ENCODE peak calls at places on chromosome 9, in seven cellular contexts. V is GM12891; G is activated T-helper 1 cell treated with anti-CD3 and anti-CD28 coated beads, Interleukin-12 subunit alpha, Interleukin-12 subunit beta, Interleukin-2, Interleukin-4 antibody, amounts not matched to agents 30 ng/mL and 10 ng/mL and 1 ng/mL, durations not matched to agents 14 hours and 24 hours and 36 hours; A is BE2C; Q is fibroblast of gingiva; K is NCI-H1436; X is OCI-M1. F is an unnamed sample.

GRCh38 chr9:98132158-98132557 is 13.1 kb upstream of the TRIM14 start:
- DNase-seq in A (no peak), G (no peak), X (no peak), Q (no peak), K (no peak), V (no peak), F (no peak)

GRCh38 chr9:92328225-92328624 is 2.5 kb downstream of the CENPP start:
- DNase-seq in Q (peak; percentile 69), V (no peak), G (no peak), X (peak; percentile 46), A (peak; percentile 32), K (peak; percentile 43), F (no peak)

GRCh38 chr9:112180387-112180881 is 5.3 kb upstream of the SUSD1 start:
- DNase-seq in X (peak; percentile 94), Q (no peak), G (peak; percentile 62), V (no peak), K (no peak), A (no peak), F (no peak)

GRCh38 chr9:70053864-70054263 is 10.2 kb downstream of the MAMDC2 start:
- DNase-seq in G (no peak), K (no peak), Q (peak; percentile 35), A (no peak), V (no peak), X (peak; percentile 4), F (no peak)

GRCh38 chr9:136624184-136624951 is 38.3 kb upstream of the EGFL7 start:
- DNase-seq in X (no peak), A (no peak), V (no peak), G (no peak), K (no peak), Q (no peak), F (no peak)

GRCh38 chr9:97848582-97849237 is 4.3 kb upstream of the FOXE1 start:
- DNase-seq in A (no peak), X (no peak), G (no peak), K (no peak), Q (no peak), V (no peak), F (no peak)

GRCh38 chr9:77764894-77765780 is 117.0 kb upstream of the GNA14 start:
- DNase-seq in X (peak; percentile 47), A (peak; percentile 19), K (no peak), G (no peak), V (no peak), Q (peak; percentile 70), F (no peak)

GRCh38 chr9:41229408-41230401 is 40.6 kb upstream of the ZNG1F start:
- DNase-seq in V (no peak), A (peak; percentile 14), Q (peak; percentile 52), K (no peak), G (no peak), X (no peak), F (no peak)

GRCh38 chr9:34744295-34745221 is 34.6 kb upstream of the CCL21 start:
- DNase-seq in K (no peak), V (no peak), G (no peak), X (no peak), A (no peak), Q (no peak), F (no peak)

GRCh38 chr9:126676685-126677143 is 63.0 kb downstream of the LMX1B start:
- DNase-seq in V (no peak), A (no peak), X (no peak), K (no peak), G (no peak), Q (no peak), F (no peak)

GRCh38 chr9:131773911-131774379 is 34.1 kb upstream of the RAPGEF1 start:
- DNase-seq in V (peak; percentile 53), A (no peak), G (peak; percentile 7), X (peak; percentile 70), K (peak; percentile 9), Q (peak; percentile 42), F (peak; percentile 38)

GRCh38 chr9:119298076-119298853 is 71.0 kb downstream of the BRINP1 start:
- DNase-seq in G (no peak), X (peak; percentile 2), Q (no peak), V (no peak), K (no peak), A (no peak), F (no peak)

GRCh38 chr9:133491656-133491925 is 12.7 kb upstream of the SLC2A6 start:
- DNase-seq in Q (no peak), V (no peak), A (no peak), K (no peak), X (no peak), G (no peak), F (no peak)

GRCh38 chr9:27059907-27060306 is 49.1 kb upstream of the TEK start:
- DNase-seq in X (peak; percentile 84), K (no peak), Q (no peak), A (no peak), V (no peak), G (no peak), F (no peak)

GRCh38 chr9:18569941-18570630 is 96.1 kb downstream of the ADAMTSL1 start:
- DNase-seq in X (no peak), K (no peak), Q (peak; percentile 6), G (no peak), V (no peak), A (no peak), F (no peak)

GRCh38 chr9:132630811-132631210 is 39.0 kb downstream of the DDX31 start:
- DNase-seq in G (no peak), X (no peak), K (no peak), A (no peak), Q (no peak), V (no peak), F (no peak)

GRCh38 chr9:104339692-104340091 is 164.4 kb upstream of the OR13F1 start:
- DNase-seq in A (no peak), V (no peak), G (no peak), K (no peak), X (peak; percentile 59), Q (no peak), F (no peak)

GRCh38 chr9:127078988-127079387 is 43.4 kb downstream of the ANGPTL2 start:
- DNase-seq in Q (no peak), X (no peak), V (no peak), A (no peak), G (no peak), K (no peak), F (no peak)

GRCh38 chr9:120571443-120572257 is 8.3 kb downstream of the CDK5RAP2 start:
- DNase-seq in A (no peak), X (no peak), V (no peak), K (no peak), Q (peak; percentile 97), G (no peak), F (no peak)

GRCh38 chr9:133775951-133776905 is 38.1 kb upstream of the SARDH start:
- DNase-seq in K (no peak), A (no peak), G (no peak), Q (no peak), V (no peak), X (no peak), F (no peak)

GRCh38 chr9:130110166-130110565 is 56.5 kb downstream of the GPR107 start:
- DNase-seq in A (no peak), V (no peak), K (peak; percentile 3), Q (no peak), G (no peak), X (no peak), F (no peak)

GRCh38 chr9:136387217-136387616 is 12.8 kb downstream of the SNAPC4 start:
- DNase-seq in Q (no peak), V (no peak), G (no peak), A (no peak), K (no peak), X (no peak), F (no peak)

GRCh38 chr9:21316860-21317259 is 11.7 kb upstream of the IFNA5 start:
- DNase-seq in G (no peak), A (no peak), K (no peak), V (no peak), Q (no peak), X (peak; percentile 13), F (no peak)

GRCh38 chr9:109997682-109998081 is 210.3 kb downstream of the C9orf152 start:
- DNase-seq in K (no peak), X (no peak), V (no peak), A (no peak), G (no peak), Q (no peak), F (no peak)

GRCh38 chr9:130499804-130500263 is 55.1 kb downstream of the ASS1 start:
- DNase-seq in A (no peak), X (no peak), K (no peak), Q (no peak), G (no peak), V (no peak), F (no peak)

GRCh38 chr9:99050292-99050911 is 54.5 kb upstream of the TGFBR1 start:
- DNase-seq in Q (no peak), A (no peak), V (no peak), X (no peak), K (peak; percentile 14), G (no peak), F (no peak)

GRCh38 chr9:133331641-133332380 is 4.2 kb downstream of the SURF6 start:
- DNase-seq in Q (no peak), G (no peak), K (no peak), X (no peak), V (no peak), A (no peak), F (no peak)

GRCh38 chr9:116653580-116654355 is 33.3 kb upstream of the TRIM32 start:
- DNase-seq in A (no peak), V (no peak), X (no peak), Q (no peak), K (no peak), G (no peak), F (no peak)

GRCh38 chr9:68808481-68808880 is 103.4 kb downstream of the PIP5K1B start:
- DNase-seq in G (no peak), K (peak; percentile 84), V (no peak), A (no peak), Q (no peak), X (no peak), F (no peak)

GRCh38 chr9:69809304-69809863 is 11.2 kb upstream of the CFAP95 start:
- DNase-seq in Q (no peak), X (peak; percentile 67), A (peak; percentile 23), K (no peak), V (no peak), G (no peak), F (no peak)

F was measured in GM19239.